ENCODE peak calls at places on chromosome 3, in four cellular contexts. I is CD4-positive, alpha-beta T cell; Z is MM.1S; D is IMR-90. K is an unnamed sample. For H3K9me3, the result is how much of the 10 kb centered on the place peaks cover.

GRCh38 chr3:126209741-126210140 is 29.4 kb upstream of the ALDH1L1 start:
- DNase-seq in Z (no peak), D (no peak), I (no peak), K (no peak)

GRCh38 chr3:50652709-50653108 is 22.0 kb upstream of the DOCK3 start:
- DNase-seq in Z (no peak), D (peak), I (peak), K (peak)

GRCh38 chr3:88986834-88987233 is 120.6 kb upstream of the EPHA3 start:
- DNase-seq in I (no peak), D (peak), Z (no peak), K (no peak)

GRCh38 chr3:107705046-107705445 is 182.3 kb downstream of the BBX start:
- DNase-seq in Z (no peak), D (no peak), I (no peak), K (no peak)

GRCh38 chr3:102124301-102125158 is 275.2 kb downstream of the NFKBIZ start:
- DNase-seq in I (no peak), Z (no peak), D (peak), K (no peak)

GRCh38 chr3:53948174-53948573 is 56.5 kb upstream of the SELENOK start:
- DNase-seq in Z (no peak), I (no peak), D (no peak), K (no peak)

GRCh38 chr3:185473290-185473815 is 25.5 kb downstream of the TMEM41A start:
- DNase-seq in Z (no peak), D (peak), I (no peak), K (no peak)

GRCh38 chr3:129855454-129856419 is 37.8 kb downstream of the TMCC1 start:
- DNase-seq in D (peak), Z (no peak), I (no peak), K (no peak)

GRCh38 chr3:152183473-152183872 is 85.3 kb upstream of the MBNL1 start:
- DNase-seq in Z (peak), D (peak), I (peak), K (no peak)

GRCh38 chr3:196198771-196199753 is 12.1 kb downstream of the ZDHHC19 start:
- DNase-seq in Z (no peak), I (no peak), D (no peak), K (no peak)

GRCh38 chr3:107235923-107236315 is 141.3 kb upstream of the CCDC54 start:
- DNase-seq in Z (peak), D (peak), I (peak), K (no peak)

GRCh38 chr3:127799476-127800222 is 22.7 kb downstream of the MGLL start:
- DNase-seq in Z (no peak), D (peak), I (no peak), K (no peak)

GRCh38 chr3:171704002-171704401 is 106.3 kb downstream of the PLD1 start:
- DNase-seq in I (no peak), Z (peak), D (peak), K (no peak)

GRCh38 chr3:195104340-195104739 is 166.6 kb downstream of the XXYLT1 start:
- DNase-seq in I (no peak), Z (no peak), D (no peak), K (no peak)

GRCh38 chr3:73603771-73604171 is 21.0 kb downstream of the PDZRN3 start:
- DNase-seq in D (peak), Z (no peak), I (no peak), K (no peak)

GRCh38 chr3:117885046-117885445 is 1149.6 kb downstream of the IGSF11 start:
- DNase-seq in D (no peak), I (no peak), Z (no peak), K (no peak)

GRCh38 chr3:46958469-46959168 is 17.9 kb downstream of the CCDC12 start:
- DNase-seq in I (no peak), D (no peak), Z (no peak), K (no peak)

GRCh38 chr3:94336076-94336741 is 273.3 kb downstream of the NSUN3 start:
- DNase-seq in I (no peak), D (peak), Z (peak), K (no peak)

GRCh38 chr3:16547555-16547954 is 34.1 kb upstream of the RFTN1 start:
- DNase-seq in Z (no peak), D (no peak), I (no peak), K (no peak)

GRCh38 chr3:169085827-169086226 is 577.7 kb downstream of the MECOM start:
- DNase-seq in I (no peak), Z (no peak), D (peak), K (no peak)

GRCh38 chr3:168123211-168124173 is 27.8 kb upstream of the GOLIM4 start:
- DNase-seq in I (no peak), Z (no peak), D (peak), K (no peak)

GRCh38 chr3:6204891-6205290 is 656.0 kb upstream of the GRM7 start:
- DNase-seq in I (no peak), D (no peak), Z (no peak), K (no peak)

GRCh38 chr3:60079076-60079475 is 1029.3 kb upstream of the CFAP20DC start:
- DNase-seq in I (peak), D (no peak), Z (no peak), K (no peak)

GRCh38 chr3:193902557-193903256 is 233.2 kb upstream of the HES1 start:
- DNase-seq in Z (no peak), D (no peak), I (no peak), K (no peak)

GRCh38 chr3:140898340-140899180 is 43.1 kb upstream of the SLC25A36 start:
- DNase-seq in Z (peak), I (no peak), D (peak), K (no peak)

GRCh38 chr3:150636258-150636657 is 33.1 kb downstream of the SELENOT start:
- DNase-seq in Z (no peak), D (no peak), I (no peak), K (no peak)

GRCh38 chr3:138935864-138936762 is 10.8 kb downstream of the FOXL2 start:
- DNase-seq in Z (peak), I (peak), D (peak), K (peak)

GRCh38 chr3:22241110-22241509 is 490.1 kb upstream of the ZNF385D start:
- DNase-seq in Z (no peak), I (no peak), D (no peak), K (no peak)

GRCh38 chr3:134326760-134327593 is 47.3 kb downstream of the AMOTL2 start:
- DNase-seq in I (no peak), Z (no peak), D (peak), K (no peak)

GRCh38 chr3:88480822-88481221 is 331.1 kb downstream of the C3orf38 start:
- DNase-seq in D (no peak), I (no peak), Z (no peak), K (no peak)

GRCh38 chr3:160226026-160226739 is 961 bp downstream of the C3orf80 start:
- DNase-seq in I (no peak), D (no peak), Z (no peak), K (no peak)

GRCh38 chr3:143252931-143253330 is 133.4 kb downstream of the CHST2 start:
- DNase-seq in D (no peak), Z (no peak), I (no peak), K (no peak)

GRCh38 chr3:101172516-101172915 is 147.9 kb downstream of the IMPG2 start:
- DNase-seq in I (no peak), Z (no peak), D (no peak), K (no peak)

GRCh38 chr3:122560680-122561079 is 3.4 kb downstream of the PARP9 start:
- DNase-seq in Z (peak), I (peak), D (peak), K (peak)

GRCh38 chr3:174720717-174721116 is 138.4 kb upstream of the NAALADL2 start:
- DNase-seq in Z (no peak), I (no peak), D (no peak), K (no peak)

DNA sequence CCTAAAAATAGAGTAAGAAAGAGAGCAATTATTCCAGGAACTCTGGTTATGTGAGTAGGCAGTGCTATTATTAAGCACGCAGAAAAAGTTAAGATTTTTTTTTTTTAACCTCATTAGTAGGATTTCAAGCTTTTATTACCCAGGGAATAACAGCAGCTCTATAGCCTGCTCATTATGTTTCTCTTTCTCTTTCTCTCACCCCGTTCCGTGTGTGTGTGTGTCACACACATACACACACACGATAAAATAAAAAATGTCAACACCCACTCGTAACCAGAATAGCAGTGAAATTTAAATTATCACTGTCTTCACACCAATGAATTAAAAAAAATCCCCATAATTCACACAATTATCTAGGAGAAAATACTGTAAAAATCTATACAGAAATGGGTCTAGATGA is 30.3 kb downstream of the GADL1 start:
- DNase-seq in Z (no peak), I (no peak), D (no peak), K (no peak)
- H3K9me3 ChIP-seq in Z (under half), I (under half), D (under half), K (under half)

GRCh38 chr3:113728661-113729060 is 17.4 kb downstream of the NAA50 start:
- DNase-seq in I (no peak), Z (no peak), D (no peak), K (no peak)
- H3K9me3 ChIP-seq in I (under half), Z (under half), D (under half), K (under half)

GRCh38 chr3:177921153-177921552 is 615.1 kb upstream of the KCNMB2 start:
- DNase-seq in Z (no peak), D (no peak), I (no peak), K (no peak)

GRCh38 chr3:177916461-177916860 is 619.8 kb upstream of the KCNMB2 start:
- DNase-seq in Z (no peak), I (no peak), D (no peak), K (no peak)

GRCh38 chr3:177914224-177914623 is 622.0 kb upstream of the KCNMB2 start:
- DNase-seq in D (no peak), Z (no peak), I (no peak), K (no peak)

DNA sequence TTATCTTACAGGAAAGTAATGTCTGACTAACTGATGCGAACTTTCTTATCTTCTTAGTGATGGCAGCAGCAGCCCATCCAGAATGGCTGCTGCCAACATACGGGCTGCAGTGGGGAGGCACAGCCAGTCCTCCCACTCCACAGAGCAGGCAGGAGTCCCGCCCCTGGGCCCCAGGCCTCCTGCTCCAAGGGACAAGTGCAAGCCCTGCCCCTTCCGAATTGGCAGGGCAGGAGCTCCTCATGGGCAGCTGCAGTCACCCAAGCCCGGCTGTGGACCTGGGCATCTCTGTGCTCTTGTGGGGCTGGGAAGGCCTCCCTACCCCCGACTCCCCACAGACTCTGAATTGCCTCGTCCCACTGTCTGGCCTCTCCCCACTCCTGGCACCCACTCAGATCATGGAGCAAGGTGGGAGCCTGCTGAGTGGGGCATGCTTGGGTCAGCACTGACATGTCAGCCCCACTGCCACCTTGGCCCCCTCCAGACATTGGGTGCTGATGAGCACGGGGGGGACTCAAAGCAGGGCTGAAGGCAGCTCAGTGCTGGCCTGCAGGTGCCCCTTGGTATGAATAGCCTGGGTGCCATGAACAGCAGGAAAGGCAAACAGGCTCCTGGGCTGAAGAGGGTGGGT is 618.9 kb upstream of the KCNMB2 start:
- DNase-seq in Z (no peak), D (no peak), I (no peak), K (no peak)
- H3K9me3 ChIP-seq in Z (under half), D (under half), I (under half), K (under half)

GRCh38 chr3:13916375-13916774 is 36.5 kb upstream of the WNT7A start:
- DNase-seq in I (no peak), D (no peak), Z (no peak), K (no peak)
- H3K9me3 ChIP-seq in I (half or more), D (under half), Z (under half), K (under half)

DNA sequence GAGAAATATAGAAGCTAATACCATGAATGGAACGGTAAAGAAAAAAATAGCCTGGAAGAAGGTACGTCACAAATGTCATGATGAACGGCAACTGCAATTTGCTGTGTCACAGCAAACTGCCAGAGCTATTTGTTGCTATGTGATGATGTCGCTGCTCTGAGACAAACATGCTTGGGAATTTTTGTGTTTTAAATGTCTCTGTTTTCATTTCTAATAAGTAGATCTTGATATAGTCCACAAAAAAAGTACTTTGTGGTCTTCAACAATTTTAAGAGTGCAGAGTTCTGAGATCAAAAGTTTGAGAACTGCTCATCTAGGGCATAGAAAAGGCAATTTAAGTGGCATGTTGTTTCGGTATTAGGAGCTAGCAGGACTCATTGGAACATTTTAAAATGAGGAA is 4.3 kb upstream of the NR1D2 start:
- DNase-seq in D (no peak), I (no peak), Z (no peak), K (no peak)
- H3K9me3 ChIP-seq in D (under half), I (under half), Z (under half), K (under half)

GRCh38 chr3:62374375-62374876 is 1.1 kb upstream of the FEZF2 start:
- DNase-seq in Z (no peak), I (no peak), D (peak), K (no peak)
- H3K9me3 ChIP-seq in Z (under half), I (under half), D (under half), K (under half)

GRCh38 chr3:114554716-114555115 is 260.9 kb downstream of the TIGIT start:
- DNase-seq in I (no peak), D (no peak), Z (no peak), K (no peak)
- H3K9me3 ChIP-seq in I (under half), D (under half), Z (under half), K (under half)

GRCh38 chr3:26307192-26307591 is 315.4 kb upstream of the LRRC3B start:
- DNase-seq in D (no peak), Z (no peak), I (no peak), K (no peak)
- H3K9me3 ChIP-seq in D (under half), Z (under half), I (under half), K (under half)